ENCODE peak calls at places on chromosomes 13 and 19, in six cellular contexts. G, D, Q, V, N and W are unnamed samples.
A peak's percentile ranks its signal among the peaks of the same experiment; 100 is the strongest.

GRCh38 chr13:102312841-102313240 is 89.0 kb downstream of the FGF14 start:
- DNase-seq in D (no peak), G (no peak), Q (no peak), N (no peak), V (no peak), W (no peak)

GRCh38 chr19:36141039-36141914 is 1.4 kb downstream of the CAPNS1 start:
- DNase-seq in V (peak; percentile 91), N (peak; percentile 95), D (peak; percentile 93), G (peak; percentile 94), Q (peak; percentile 53), W (peak; percentile 93)

GRCh38 chr13:97976551-97977375 is 23.3 kb downstream of the IPO5 start:
- DNase-seq in G (peak; percentile 23), V (no peak), D (peak; percentile 16), N (peak; percentile 90), Q (no peak), W (no peak)

GRCh38 chr13:67230243-67230773 is at the start of gene PCDH9:
- DNase-seq in N (peak; percentile 95), D (peak; percentile 87), G (peak; percentile 94), Q (peak; percentile 15), V (peak; percentile 95), W (peak; percentile 97)

GRCh38 chr19:3279306-3279705 is 54.8 kb downstream of the CELF5 start:
- DNase-seq in Q (no peak), D (no peak), V (no peak), G (no peak), N (no peak), W (no peak)

GRCh38 chr13:86757236-86757978 is 913.8 kb upstream of the SLITRK5 start:
- DNase-seq in D (no peak), G (no peak), V (no peak), N (no peak), Q (no peak), W (no peak)

GRCh38 chr13:39561971-39562370 is 41.0 kb downstream of the LHFPL6 start:
- DNase-seq in N (no peak), V (no peak), G (no peak), Q (no peak), D (no peak), W (no peak)

GRCh38 chr13:78022164-78022877 is 103.7 kb upstream of the EDNRB start:
- DNase-seq in N (peak; percentile 76), D (peak; percentile 17), V (peak; percentile 30), G (peak; percentile 52), Q (peak; percentile 90), W (no peak)

GRCh38 chr13:31225998-31226675 is 26.4 kb downstream of the B3GLCT start:
- DNase-seq in G (no peak), N (no peak), V (no peak), Q (no peak), D (no peak), W (no peak)

GRCh38 chr13:113078895-113079720 is 26.5 kb upstream of the F7 start:
- DNase-seq in V (no peak), Q (no peak), N (peak; percentile 54), G (no peak), D (no peak), W (peak; percentile 35)

GRCh38 chr19:1524206-1524971 is 512 bp downstream of the PLK5 start:
- DNase-seq in G (no peak), Q (no peak), D (no peak), V (no peak), N (no peak), W (no peak)

GRCh38 chr13:27919934-27920676 is at the start of gene PDX1:
- DNase-seq in V (peak; percentile 70), D (peak; percentile 56), G (no peak), Q (no peak), N (no peak), W (no peak)

GRCh38 chr19:10284641-10285278 is 2.0 kb upstream of the ICAM4 start:
- DNase-seq in D (no peak), N (no peak), Q (no peak), V (no peak), G (no peak), W (no peak)
- H3K36me3 ChIP-seq in D (no peaks in the 10 kb centered on the region), N (peaks cover 66% of the 10 kb centered on the region), Q (peaks cover 32% of the 10 kb centered on the region), V (peaks cover 62% of the 10 kb centered on the region), G (peaks cover 21% of the 10 kb centered on the region), W (peaks cover 9% of the 10 kb centered on the region)

GRCh38 chr19:55188620-55189019 is 8.5 kb upstream of the SYT5 start:
- DNase-seq in Q (no peak), V (no peak), N (no peak), D (no peak), G (no peak), W (no peak)

GRCh38 chr19:55186080-55186479 is 6.0 kb upstream of the SYT5 start:
- DNase-seq in N (no peak), G (no peak), V (no peak), D (no peak), Q (no peak), W (no peak)

GRCh38 chr19:55193481-55193880 is 13.4 kb upstream of the SYT5 start:
- DNase-seq in N (no peak), Q (no peak), V (no peak), D (no peak), G (no peak), W (no peak)

GRCh38 chr19:55189424-55189823 is 9.3 kb upstream of the SYT5 start:
- DNase-seq in Q (no peak), G (peak; percentile 25), N (no peak), D (peak; percentile 23), V (no peak), W (peak; percentile 87)
- TF ChIP-seq POLR2AphosphoS5 in Q (no peak), G (no peak), N (peak; percentile 64), D (no peak), V (no peak), W (peak; percentile 6)

DNA sequence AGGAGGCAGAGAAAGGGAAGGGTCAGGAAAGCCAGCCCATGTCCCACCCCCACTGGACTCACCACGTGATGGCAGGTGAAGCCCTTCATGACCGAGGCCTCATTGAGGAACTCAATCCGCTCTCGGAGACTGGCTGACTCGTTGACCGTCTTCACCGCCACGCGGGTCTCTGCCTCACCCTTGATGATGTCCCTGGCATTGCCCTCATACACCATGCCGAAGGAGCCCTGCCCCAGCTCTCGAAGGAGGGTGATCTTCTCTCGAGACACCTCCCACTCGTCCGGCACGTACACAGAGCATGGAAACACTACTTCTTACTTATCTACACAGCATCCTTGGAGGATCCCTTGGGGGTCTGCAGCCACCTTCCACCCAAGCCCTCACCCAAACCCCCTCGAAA is 55.7 kb downstream of the ZNF557 start:
- DNase-seq in V (no peak), Q (no peak), D (no peak), N (no peak), G (no peak), W (peak; percentile 52)
- H3K36me3 ChIP-seq in V (peaks cover 94% of the 10 kb centered on the region), Q (peaks cover 7% of the 10 kb centered on the region), D (peaks cover 11% of the 10 kb centered on the region), N (peaks cover 94% of the 10 kb centered on the region), G (peaks cover 41% of the 10 kb centered on the region), W (peaks cover 55% of the 10 kb centered on the region)

GRCh38 chr13:35727881-35728280 is 251.4 kb upstream of the MAB21L1 start:
- DNase-seq in G (no peak), N (no peak), Q (no peak), D (no peak), V (no peak), W (no peak)

GRCh38 chr13:35733832-35734231 is 257.3 kb upstream of the MAB21L1 start:
- DNase-seq in V (no peak), D (no peak), N (no peak), Q (no peak), G (no peak), W (no peak)

GRCh38 chr13:35732565-35732964 is 256.1 kb upstream of the MAB21L1 start:
- DNase-seq in N (no peak), G (no peak), D (no peak), V (no peak), Q (no peak), W (peak; percentile 77)

GRCh38 chr13:35731471-35731870 is 255.0 kb upstream of the MAB21L1 start:
- DNase-seq in Q (no peak), G (no peak), D (no peak), V (no peak), N (no peak), W (no peak)

DNA sequence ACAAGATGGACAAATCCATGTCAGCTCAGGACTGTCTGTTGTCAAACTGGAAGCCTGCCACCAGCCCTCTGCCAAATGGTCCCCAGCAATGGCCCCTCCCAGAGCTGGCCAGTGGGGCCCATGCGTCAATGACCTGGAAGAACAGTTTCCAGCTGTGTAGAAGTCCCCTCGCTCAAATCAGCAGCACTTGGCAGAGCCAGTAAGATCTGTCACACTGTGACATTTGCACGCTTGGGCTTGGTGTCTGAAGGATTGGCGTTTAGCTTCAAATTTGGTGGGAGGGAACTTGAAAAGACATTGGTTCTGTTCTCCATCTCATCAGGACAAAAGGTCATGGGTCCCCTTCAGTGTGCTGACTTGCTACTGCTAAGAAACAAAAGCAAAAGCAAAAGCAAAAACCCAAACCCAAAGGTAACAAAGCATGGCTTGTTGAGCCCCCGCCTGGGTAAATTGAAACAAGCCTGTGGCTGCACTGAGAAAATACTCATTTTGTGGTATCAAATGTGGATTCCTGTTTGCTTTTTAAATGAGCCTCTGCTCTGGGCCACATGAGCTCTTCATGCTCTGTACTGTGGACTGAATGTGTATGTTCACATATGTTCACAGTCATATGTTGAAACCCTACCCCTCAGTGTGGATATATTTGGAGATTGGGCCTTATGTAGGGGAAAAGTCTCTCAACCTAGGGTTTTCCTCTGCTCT is 253.6 kb upstream of the MAB21L1 start:
- DNase-seq in Q (peak; percentile 38), N (no peak), V (no peak), D (no peak), G (no peak), W (no peak)
- TF ChIP-seq POLR2AphosphoS5 in Q (no peak), N (peak; percentile 64), V (no peak), D (no peak), G (peak; percentile 30), W (no peak)

GRCh38 chr19:21115430-21115829 is 26.4 kb upstream of the ZNF431 start:
- DNase-seq in D (no peak), N (no peak), Q (no peak), V (no peak), G (no peak), W (no peak)

GRCh38 chr19:21109116-21109515 is 27.1 kb downstream of the ZNF714 start:
- DNase-seq in V (no peak), G (no peak), D (no peak), N (no peak), Q (no peak), W (no peak)

DNA sequence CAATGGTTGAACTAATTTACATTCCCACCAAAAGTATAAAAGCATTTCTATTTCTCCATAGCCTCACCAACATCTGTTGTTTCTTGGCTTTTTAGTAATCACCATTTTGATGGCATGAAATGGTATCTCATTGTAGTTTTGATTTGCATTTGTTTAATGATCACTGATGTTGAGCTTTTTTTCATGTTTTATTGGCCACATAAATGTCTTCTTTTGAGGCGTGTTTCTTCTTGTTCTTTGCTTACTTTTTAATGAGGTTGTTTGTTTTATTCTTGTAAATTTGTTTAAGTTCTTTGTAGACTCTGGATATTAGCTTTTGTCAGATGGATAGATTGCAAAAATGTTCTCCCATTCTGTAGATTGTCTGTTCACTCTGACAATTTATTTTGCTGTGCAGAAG is 28.2 kb downstream of the ZNF714 start:
- DNase-seq in G (no peak), N (no peak), Q (no peak), V (no peak), D (no peak), W (no peak)
- H3K36me3 ChIP-seq in G (no peaks in the 10 kb centered on the region), N (peaks cover 34% of the 10 kb centered on the region), Q (no peaks in the 10 kb centered on the region), V (no peaks in the 10 kb centered on the region), D (no peaks in the 10 kb centered on the region), W (peaks cover 4% of the 10 kb centered on the region)

DNA sequence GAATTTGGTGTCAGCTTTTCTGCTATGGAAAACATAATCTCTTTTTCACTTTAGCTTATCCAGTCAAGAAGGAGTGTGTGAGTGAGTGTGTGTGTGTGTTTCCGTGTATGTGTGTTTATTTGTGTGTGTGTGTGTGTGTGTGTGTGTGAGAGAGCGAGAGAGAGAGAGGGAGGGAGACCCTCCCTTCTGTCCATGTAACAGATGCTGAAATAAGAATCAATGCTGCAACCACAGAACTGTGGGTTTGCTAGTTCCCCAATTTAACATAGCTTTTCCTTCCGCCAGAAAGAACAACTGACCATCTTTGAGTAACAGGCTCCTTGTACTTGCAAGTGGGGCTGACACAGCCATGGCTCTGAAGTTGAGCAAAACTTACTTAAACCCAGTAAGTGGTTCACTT is 5.2 kb downstream of the LCP1 start:
- DNase-seq in Q (peak; percentile 79), N (no peak), V (no peak), G (peak; percentile 60), D (no peak), W (no peak)
- TF ChIP-seq POLR2AphosphoS5 in Q (peak; percentile 87), N (no peak), V (no peak), G (no peak), D (no peak), W (peak; percentile 10)